ENCODE peak calls at places on chromosomes 11 and 22, in nine cellular contexts. A is kidney epithelial cell, I is fibroblast of the aortic adventitia, G is cardiac muscle cell, T is GM23338, J is ovary, O is AG09309, B is body of pancreas, N is HFF-Myc. R is an unnamed sample.

GRCh38 chr11:65225284-65226102 is 36.3 kb upstream of the POLA2 start:
- DNase-seq in G (peak; percentile 74), N (no peak), I (peak; percentile 68), J (peak; percentile 72), B (peak; percentile 74), O (peak; percentile 16), A (no peak), T (peak; percentile 88), R (peak; percentile 68)

GRCh38 chr11:68812526-68812925 is 29.2 kb downstream of the CPT1A start:
- DNase-seq in A (no peak), J (no peak), B (no peak), I (peak; percentile 54), O (no peak), N (no peak), G (no peak), T (no peak), R (no peak)

GRCh38 chr22:25495286-25495685 is 69.2 kb upstream of the GRK3 start:
- DNase-seq in G (no peak), J (no peak), O (no peak), N (no peak), A (no peak), T (no peak), B (peak; percentile 26), I (no peak), R (no peak)

GRCh38 chr22:41508770-41509170 is 35.5 kb downstream of the POLR3H start:
- DNase-seq in A (no peak), J (no peak), T (no peak), B (no peak), N (no peak), G (no peak), I (no peak), O (no peak), R (no peak)

GRCh38 chr11:128831781-128832497 is 35.2 kb downstream of the KCNJ1 start:
- DNase-seq in O (no peak), N (no peak), G (no peak), B (no peak), J (no peak), A (no peak), I (no peak), T (no peak), R (peak; percentile 47)

GRCh38 chr11:106473089-106473722 is 395.7 kb downstream of the AASDHPPT start:
- DNase-seq in I (peak; percentile 62), B (no peak), N (no peak), A (no peak), G (peak; percentile 51), O (no peak), J (no peak), T (no peak), R (no peak)

GRCh38 chr11:99281331-99281730 is 260.6 kb downstream of the CNTN5 start:
- DNase-seq in I (no peak), B (no peak), J (no peak), T (no peak), O (no peak), G (no peak), N (no peak), A (no peak), R (no peak)

GRCh38 chr11:17077240-17077519 is 287 bp downstream of the RPS13 start:
- DNase-seq in N (no peak), T (no peak), J (no peak), O (no peak), G (no peak), B (no peak), A (no peak), I (no peak), R (no peak)

GRCh38 chr11:62445314-62445740 is 26.5 kb downstream of the SCGB1A1 start:
- DNase-seq in A (no peak), I (peak; percentile 95), B (peak; percentile 33), N (no peak), O (no peak), G (peak; percentile 88), J (peak; percentile 88), T (no peak), R (no peak)

GRCh38 chr11:104823638-104824037 is 74.6 kb downstream of the CASP12 start:
- DNase-seq in A (no peak), T (no peak), N (no peak), B (no peak), I (no peak), O (no peak), J (no peak), G (no peak), R (no peak)

GRCh38 chr11:118988280-118988679 is 9.7 kb upstream of the CENATAC start:
- DNase-seq in T (no peak), N (no peak), A (no peak), O (no peak), J (no peak), I (no peak), B (no peak), G (no peak), R (no peak)

DNA sequence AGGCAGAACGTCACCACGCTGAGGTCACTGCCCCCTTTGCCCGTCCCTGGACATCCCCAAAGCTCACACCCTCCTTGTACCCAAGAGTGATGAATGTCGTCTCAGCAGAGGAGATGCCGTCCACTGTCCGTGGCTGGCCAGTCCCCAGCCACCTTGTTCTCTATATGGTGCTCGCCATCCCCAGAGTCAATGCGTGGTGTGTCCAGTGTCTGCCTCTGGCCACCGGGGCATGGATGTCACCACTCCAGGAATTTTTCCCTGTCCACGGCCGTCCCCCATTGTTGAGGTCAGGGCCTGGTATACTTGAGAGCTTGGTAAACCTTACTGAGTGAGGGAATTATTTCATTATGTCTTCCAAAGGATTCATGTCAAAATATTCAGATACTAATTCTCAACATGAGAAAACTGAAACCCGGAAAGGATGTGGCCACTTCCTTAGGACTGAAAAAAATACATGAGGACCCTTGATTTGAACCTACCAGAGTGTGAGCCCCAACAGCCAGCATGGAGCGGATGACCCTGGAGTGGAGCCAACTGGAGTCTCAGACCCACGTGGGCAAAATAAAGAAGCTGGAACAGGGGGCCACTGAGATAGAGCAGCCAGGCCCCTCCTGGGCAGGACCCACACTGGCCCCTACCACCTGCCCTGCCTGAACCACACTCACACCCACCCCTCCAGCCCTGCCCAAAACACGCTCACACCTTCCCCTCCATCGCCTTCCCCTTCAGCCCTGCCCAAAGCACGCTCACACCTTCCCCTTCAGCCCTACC is 376.4 kb downstream of the BRD1 start:
- DNase-seq in J (no peak), T (no peak), O (no peak), B (no peak), G (no peak), A (no peak), I (no peak), N (no peak), R (no peak)
- H3K4me3 ChIP-seq in J (no peak overlapping the region), T (no peak overlapping the region), O (no peak overlapping the region), B (no peak overlapping the region), G (no peak overlapping the region), A (no peak overlapping the region), I (no peak overlapping the region), N (no peak overlapping the region), R (no peak overlapping the region)

GRCh38 chr11:34416088-34416487 is 22.6 kb upstream of the CAT start:
- DNase-seq in J (no peak), B (no peak), O (no peak), I (no peak), T (no peak), G (no peak), A (no peak), N (no peak), R (no peak)

GRCh38 chr11:34419158-34419557 is 19.6 kb upstream of the CAT start:
- DNase-seq in T (no peak), N (no peak), O (no peak), B (no peak), G (no peak), J (no peak), A (no peak), I (no peak), R (no peak)

GRCh38 chr11:34415538-34415937 is 23.2 kb upstream of the CAT start:
- DNase-seq in T (no peak), A (no peak), N (no peak), G (no peak), O (no peak), I (no peak), B (no peak), J (no peak), R (no peak)

GRCh38 chr11:34416746-34417145 is 22.0 kb upstream of the CAT start:
- DNase-seq in O (no peak), B (no peak), N (no peak), J (no peak), T (no peak), I (peak; percentile 23), G (peak; percentile 25), A (no peak), R (no peak)

DNA sequence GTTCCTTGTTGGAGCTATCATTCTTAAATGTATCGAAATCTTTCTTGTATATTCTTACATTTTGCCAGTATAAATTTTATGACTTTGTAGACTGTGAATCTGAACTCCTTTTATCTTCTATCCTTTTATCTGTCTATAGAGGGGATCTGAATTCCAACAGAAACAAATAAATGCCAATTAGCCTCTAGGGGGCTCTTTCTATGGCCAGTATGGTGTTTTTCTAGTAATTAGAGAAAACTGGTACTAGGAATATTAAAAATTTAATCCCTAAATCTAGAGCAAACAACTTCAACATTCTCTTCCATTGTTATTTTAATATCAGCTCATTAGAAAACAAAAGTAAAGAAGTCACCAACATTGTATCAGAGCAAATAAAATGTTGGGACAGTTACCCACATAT is 21.5 kb upstream of the CAT start:
- DNase-seq in J (no peak), B (no peak), N (no peak), I (no peak), O (no peak), A (no peak), G (no peak), T (peak; percentile 21), R (no peak)
- TF ChIP-seq CTCF in J (no peak), B (no peak), N (peak; percentile 18), I (no peak), O (no peak), A (peak; percentile 9), G (no peak), T (peak; percentile 70), R (no peak)

GRCh38 chr11:32440920-32441319 is 5.6 kb upstream of the WT1 start:
- DNase-seq in B (no peak), I (no peak), O (no peak), G (no peak), J (peak; percentile 36), T (peak; percentile 52), N (no peak), A (no peak), R (no peak)
- H3K4me3 ChIP-seq in B (no peak overlapping the region), I (no peak overlapping the region), O (no peak overlapping the region), G (no peak overlapping the region), J (no peak overlapping the region), T (no peak overlapping the region), N (no peak overlapping the region), A (no peak overlapping the region), R (no peak overlapping the region)

DNA sequence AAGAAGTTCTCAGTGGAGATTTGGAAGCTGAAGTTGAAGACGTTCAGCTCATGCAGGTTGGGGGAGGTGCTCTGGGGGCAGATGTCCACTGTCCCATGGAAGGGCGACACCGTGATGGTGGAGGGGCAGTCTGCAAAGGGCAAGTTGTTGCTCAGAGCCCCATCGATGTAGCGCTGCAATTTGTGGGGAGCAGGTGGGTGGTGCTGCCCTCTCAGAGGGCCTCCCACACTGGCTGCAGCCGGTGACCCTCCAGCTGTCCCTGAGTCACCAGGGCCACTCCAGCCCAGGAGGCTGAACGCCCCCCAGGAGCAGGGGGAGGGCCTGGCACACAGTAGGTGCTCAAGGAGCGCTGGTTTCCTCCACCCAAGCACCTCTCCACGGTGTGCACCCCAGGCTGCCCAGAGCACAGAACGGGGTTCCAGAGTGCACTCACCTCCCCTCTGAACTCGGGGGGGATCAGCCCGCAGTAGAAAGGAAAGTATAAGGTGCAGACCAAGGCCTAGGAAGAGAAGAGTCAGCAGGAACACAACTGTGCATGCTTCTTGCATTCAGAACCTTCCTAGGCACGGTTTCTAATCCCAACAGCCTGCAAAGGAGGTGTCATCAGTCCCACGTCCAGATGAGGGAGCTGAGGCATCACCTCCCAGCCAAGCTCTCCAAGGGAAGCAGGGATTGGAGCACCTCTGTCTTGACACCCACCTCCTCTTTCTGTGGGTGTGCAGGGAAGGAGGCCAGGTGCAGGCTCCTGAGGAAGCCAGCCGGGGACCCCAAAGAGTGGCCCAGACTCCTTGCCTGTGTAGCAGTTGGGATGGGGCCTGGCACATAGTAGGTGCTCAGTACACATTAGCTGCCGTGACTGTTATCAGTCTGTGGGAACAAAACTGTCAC is 2.2 kb downstream of the PNPLA5 start:
- DNase-seq in N (no peak), B (no peak), O (no peak), J (no peak), T (peak; percentile 24), I (peak; percentile 44), G (peak; percentile 10), A (no peak), R (no peak)
- TF ChIP-seq CTCF in N (peak; percentile 28), B (no peak), O (peak; percentile 56), J (no peak), T (no peak), I (peak; percentile 47), G (no peak), A (peak; percentile 9), R (no peak)

R was measured in GM12865.